ENCODE peak calls at places on chromosomes 4 and X, in five cellular contexts. C is naive thymus-derived CD8-positive, alpha-beta T cell; X is Panc1; R is KG1; F is GM12878. J is an unnamed sample.

GRCh38 chrX:8147216-8147615 is 23.9 kb downstream of the VCX2 start:
- DNase-seq in C (no peak), F (no peak), R (no peak), X (no peak), J (no peak)

GRCh38 chr4:82561745-82562552 is at the start of gene TMEM150C:
- DNase-seq in C (peak; percentile 8), X (no peak), F (no peak), R (no peak), J (peak; percentile 51)

GRCh38 chrX:29617725-29618124 is 597.6 kb upstream of the MAGEB2 start:
- DNase-seq in R (no peak), X (no peak), C (no peak), F (no peak), J (no peak)

GRCh38 chr4:173153445-173153844 is 15.2 kb upstream of the GALNT7 start:
- DNase-seq in C (no peak), X (no peak), R (no peak), F (no peak), J (no peak)

GRCh38 chr4:41212221-41213203 is 1.8 kb downstream of the APBB2 start:
- DNase-seq in F (peak; percentile 70), C (no peak), X (peak; percentile 69), R (no peak), J (peak; percentile 74)

GRCh38 chrX:76971393-76972376 is 475.5 kb upstream of the FGF16 start:
- DNase-seq in C (no peak), F (no peak), X (no peak), R (no peak), J (no peak)

GRCh38 chr4:55397521-55398321 is 2.0 kb downstream of the TMEM165 start:
- DNase-seq in R (no peak), F (no peak), C (no peak), X (no peak), J (peak; percentile 43)

GRCh38 chr4:169620846-169621228 is 459 bp downstream of the CLCN3 start:
- DNase-seq in X (no peak), C (no peak), R (no peak), F (no peak), J (no peak)

GRCh38 chr4:98092833-98093439 is 50.3 kb downstream of the STPG2 start:
- DNase-seq in R (no peak), X (no peak), F (no peak), C (no peak), J (no peak)

GRCh38 chr4:56622176-56622575 is 58.9 kb downstream of the HOPX start:
- DNase-seq in C (no peak), R (no peak), F (no peak), X (no peak), J (no peak)

GRCh38 chrX:7574325-7574724 is 268.6 kb upstream of the VCX start:
- DNase-seq in F (no peak), R (no peak), C (no peak), X (no peak), J (peak; percentile 13)

GRCh38 chr4:5689065-5689464 is 19.3 kb downstream of the EVC2 start:
- DNase-seq in F (no peak), R (no peak), C (no peak), X (no peak), J (no peak)

GRCh38 chr4:123892368-123892961 is 495.9 kb downstream of the SPRY1 start:
- DNase-seq in C (no peak), X (no peak), F (no peak), R (no peak), J (no peak)

GRCh38 chr4:26737385-26737784 is 123.3 kb upstream of the STIM2 start:
- DNase-seq in R (no peak), C (no peak), F (no peak), X (no peak), J (no peak)

GRCh38 chrX:149871940-149872339 is 9.0 kb upstream of the MAGEA8 start:
- DNase-seq in F (peak; percentile 13), C (peak; percentile 18), X (peak; percentile 13), R (no peak), J (peak; percentile 38)

GRCh38 chr4:88276952-88277710 is 7.2 kb downstream of the PPM1K start:
- DNase-seq in C (no peak), X (no peak), F (no peak), R (no peak), J (peak; percentile 47)

GRCh38 chrX:48496660-48497059 is 12.1 kb upstream of the PORCN start:
- DNase-seq in C (no peak), R (no peak), X (no peak), F (no peak), J (no peak)

GRCh38 chr4:140807491-140808257 is 51.5 kb upstream of the TBC1D9 start:
- DNase-seq in X (no peak), R (no peak), F (peak; percentile 71), C (no peak), J (peak; percentile 12)

GRCh38 chrX:57899064-57899463 is 11.2 kb downstream of the ZXDA start:
- DNase-seq in X (no peak), R (no peak), C (no peak), F (no peak), J (no peak)

GRCh38 chr4:3879681-3880594 is 113.8 kb downstream of the ADRA2C start:
- DNase-seq in R (peak; percentile 3), F (no peak), C (no peak), X (no peak), J (no peak)

GRCh38 chr4:16026155-16026761 is 57.6 kb downstream of the PROM1 start:
- DNase-seq in R (peak; percentile 62), C (no peak), F (peak; percentile 25), X (peak; percentile 27), J (peak; percentile 59)

GRCh38 chr4:112860731-112861377 is 188.6 kb upstream of the ANK2 start:
- DNase-seq in C (no peak), X (no peak), F (peak; percentile 7), R (no peak), J (no peak)

GRCh38 chrX:8868070-8868795 is 67.0 kb upstream of the FAM9A start:
- DNase-seq in C (no peak), R (no peak), X (no peak), F (no peak), J (no peak)

GRCh38 chrX:123964155-123964554 is 2.6 kb downstream of the STAG2 start:
- DNase-seq in C (no peak), F (no peak), X (no peak), R (no peak), J (no peak)

GRCh38 chr4:160826339-160826679 is 1337.5 kb downstream of the FSTL5 start:
- DNase-seq in F (no peak), R (no peak), X (no peak), C (no peak), J (no peak)

GRCh38 chrX:104913348-104913747 is 307.1 kb downstream of the TEX13A start:
- DNase-seq in X (no peak), C (no peak), R (no peak), F (no peak), J (peak; percentile 8)